ENCODE peak calls at places on chromosomes 16 and 17, in ten cellular contexts. T is K562, Z is stomach, B is A549, D is tibial nerve, E is upper lobe of left lung, Q is ovary, R is H1, N is transverse colon, A is GM12878. U is an unnamed sample.

GRCh38 chr17:8844229-8845218 is 22.9 kb downstream of the PIK3R6 start:
- DNase-seq in A (no peak), T (no peak), Q (no peak), D (no peak), Z (no peak), N (no peak), B (no peak), R (no peak), E (no peak), U (peak; percentile 3)

GRCh38 chr17:39231091-39231561 is 5.4 kb upstream of the STAC2 start:
- DNase-seq in Z (no peak), Q (no peak), T (no peak), E (peak; percentile 51), B (no peak), N (no peak), A (no peak), D (no peak), R (no peak), U (no peak)

GRCh38 chr17:69434164-69434579 is 19.7 kb downstream of the MAP2K6 start:
- DNase-seq in A (no peak), Q (no peak), B (no peak), T (no peak), Z (no peak), R (no peak), E (no peak), N (no peak), D (no peak), U (no peak)

GRCh38 chr16:2149630-2150417 is 1.4 kb downstream of the RAB26 start:
- DNase-seq in D (no peak), T (no peak), E (no peak), N (no peak), A (no peak), R (peak; percentile 82), Q (no peak), Z (no peak), B (peak; percentile 73), U (no peak)

GRCh38 chr17:50931003-50931878 is 65.1 kb upstream of the TOB1 start:
- DNase-seq in Z (peak; percentile 92), Q (peak; percentile 82), B (peak; percentile 86), A (no peak), T (peak; percentile 72), E (peak; percentile 94), N (peak; percentile 80), R (peak; percentile 77), D (peak; percentile 64), U (peak; percentile 96)

GRCh38 chr17:74800531-74800930 is 24.4 kb upstream of the NAT9 start:
- DNase-seq in B (no peak), D (no peak), Z (no peak), T (no peak), R (no peak), Q (no peak), N (no peak), E (no peak), A (no peak), U (no peak)

GRCh38 chr16:56753410-56753809 is 23.5 kb downstream of the NUP93 start:
- DNase-seq in A (no peak), R (no peak), E (no peak), N (no peak), D (no peak), B (no peak), Q (no peak), T (no peak), Z (no peak), U (no peak)

GRCh38 chr17:39239640-39240314 is 14.0 kb upstream of the STAC2 start:
- DNase-seq in N (peak; percentile 81), R (peak; percentile 94), B (peak; percentile 60), T (peak; percentile 79), D (no peak), Q (no peak), E (peak; percentile 87), Z (peak; percentile 78), A (no peak), U (peak; percentile 27)

GRCh38 chr16:21597571-21598030 is 1.8 kb upstream of the METTL9 start:
- DNase-seq in B (no peak), R (no peak), A (no peak), Q (no peak), T (no peak), E (no peak), N (no peak), D (no peak), Z (no peak), U (no peak)

GRCh38 chr16:65875362-65876199 is 490.9 kb upstream of the CDH5 start:
- DNase-seq in T (no peak), Z (no peak), E (no peak), A (no peak), D (no peak), R (no peak), N (no peak), B (no peak), Q (no peak), U (no peak)

GRCh38 chr16:88505405-88506082 is 52.5 kb downstream of the ZFPM1 start:
- DNase-seq in A (no peak), B (peak; percentile 75), Q (no peak), N (peak; percentile 89), R (peak; percentile 79), T (peak; percentile 53), D (no peak), Z (peak; percentile 88), E (peak; percentile 92), U (no peak)

GRCh38 chr17:67990909-67991308 is 5.4 kb downstream of the C17orf58 start:
- DNase-seq in Z (no peak), T (no peak), B (no peak), A (no peak), D (no peak), R (no peak), E (no peak), Q (no peak), N (no peak), U (no peak)

GRCh38 chr16:31256466-31256865 is 3.3 kb upstream of the ITGAM start:
- DNase-seq in A (no peak), Z (no peak), Q (no peak), N (no peak), B (no peak), D (no peak), E (no peak), R (no peak), T (peak; percentile 3), U (no peak)

GRCh38 chr16:49528564-49529150 is 155.1 kb downstream of the C16orf78 start:
- DNase-seq in N (no peak), D (no peak), E (no peak), R (no peak), B (no peak), Q (no peak), Z (no peak), A (no peak), T (no peak), U (no peak)
- H3K4me3 ChIP-seq in N (no peak overlapping the region), D (peak overlapping the region; percentile 43), E (no peak overlapping the region), R (no peak overlapping the region), B (no peak overlapping the region), Q (peak overlapping the region; percentile 25), Z (peak overlapping the region; percentile 39), A (peak overlapping the region; percentile 3), T (no peak overlapping the region), U (peak overlapping the region; percentile 36)

DNA sequence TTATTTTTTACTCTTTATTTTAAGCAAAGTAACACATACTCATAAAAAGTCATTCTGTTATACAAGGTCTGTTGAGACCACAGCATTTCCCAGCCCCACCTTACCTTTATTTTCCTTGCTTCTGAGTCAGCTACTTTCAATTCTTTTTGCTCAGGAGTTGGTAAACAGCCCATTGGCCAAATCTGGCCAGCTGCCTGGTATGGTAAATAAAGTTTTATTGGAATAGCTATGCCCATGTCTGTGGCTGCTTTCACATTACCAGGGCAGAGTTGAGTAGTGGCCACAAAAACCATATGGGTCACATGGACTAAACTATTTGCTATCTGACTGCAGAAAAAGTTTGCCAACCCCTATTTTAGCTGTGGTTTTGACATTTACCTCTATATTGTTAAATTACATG is 3.4 kb upstream of the NSRP1 start:
- DNase-seq in B (peak; percentile 74), Z (peak; percentile 65), A (peak; percentile 56), R (no peak), T (no peak), E (no peak), N (peak; percentile 79), D (no peak), Q (no peak), U (no peak)
- TF ChIP-seq EP300 in B (no peak), Z (no peak), A (no peak), R (no peak), T (no peak), E (no peak), N (no peak), D (no peak), Q (no peak), U (no peak)

DNA sequence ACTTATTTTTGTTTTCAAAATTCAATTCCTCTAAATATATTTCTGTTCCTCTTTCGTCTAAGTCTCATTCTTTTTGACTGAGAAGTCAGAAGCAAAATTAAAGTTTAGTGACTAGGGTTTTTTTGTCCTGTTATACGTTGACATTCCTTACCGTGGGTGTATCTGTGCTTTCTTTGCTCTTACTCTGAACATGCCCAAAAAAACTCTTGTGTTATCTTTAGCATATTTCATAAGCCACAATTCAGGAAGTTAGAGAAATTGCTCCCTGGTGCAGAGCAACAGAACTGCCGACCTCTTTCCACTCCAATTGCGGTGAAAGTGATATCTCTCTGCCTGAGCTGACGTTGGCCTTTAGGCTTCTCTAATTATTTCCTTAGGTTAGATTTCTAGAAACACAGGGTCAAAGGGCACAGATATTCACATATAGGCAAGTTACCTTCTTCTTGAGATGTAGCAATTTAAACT is 65.7 kb downstream of the CENPV start:
- DNase-seq in D (peak; percentile 6), T (no peak), Q (no peak), N (peak; percentile 40), B (peak; percentile 60), Z (peak; percentile 37), E (no peak), A (peak; percentile 80), R (no peak), U (no peak)
- H3K4me3 ChIP-seq in D (peak overlapping the region; percentile 1), T (no peak overlapping the region), Q (no peak overlapping the region), N (no peak overlapping the region), B (no peak overlapping the region), Z (no peak overlapping the region), E (no peak overlapping the region), A (peak overlapping the region; percentile 53), R (no peak overlapping the region), U (no peak overlapping the region)

GRCh38 chr16:67277294-67277998 is 1.9 kb upstream of the PLEKHG4 start:
- DNase-seq in Q (peak; percentile 61), A (no peak), E (no peak), Z (no peak), T (peak; percentile 36), R (no peak), D (peak; percentile 28), B (peak; percentile 77), N (peak; percentile 26), U (peak; percentile 74)

GRCh38 chr16:67278773-67279295 is 498 bp upstream of the PLEKHG4 start:
- DNase-seq in A (no peak), R (peak; percentile 74), Q (no peak), D (no peak), T (peak; percentile 94), E (no peak), N (peak; percentile 40), Z (no peak), B (peak; percentile 56), U (no peak)

GRCh38 chr16:67277999-67278772 is 1.1 kb upstream of the PLEKHG4 start:
- DNase-seq in T (no peak), N (no peak), B (no peak), D (no peak), A (no peak), Z (no peak), R (no peak), E (no peak), Q (peak; percentile 45), U (no peak)

GRCh38 chr16:67280090-67281015 is 1.0 kb downstream of the PLEKHG4 start:
- DNase-seq in N (no peak), R (no peak), E (no peak), T (no peak), Z (no peak), B (no peak), D (no peak), A (no peak), Q (no peak), U (no peak)

GRCh38 chr16:67279296-67280089 is at the start of gene PLEKHG4:
- DNase-seq in Q (peak; percentile 71), A (peak; percentile 13), E (peak; percentile 97), T (no peak), Z (peak; percentile 84), B (peak; percentile 86), R (peak; percentile 83), D (peak; percentile 37), N (peak; percentile 85), U (peak; percentile 83)
- TF ChIP-seq EP300 in Q (no peak), A (no peak), E (no peak), T (peak; percentile 8), Z (no peak), B (no peak), R (peak; percentile 41), D (no peak), N (no peak), U (no peak)

U was measured in sigmoid colon.